ENCODE peak calls at places on chromosomes 7 and 10, in seven cellular contexts. P is skeletal muscle cell; C is D341Med; Q is activated effector memory CD4-positive, alpha-beta T cell treated with anti-CD3 and anti-CD28 coated beads, Interleukin-2, amount 50 U/mL, for 16 hours; X is upper lobe of left lung; G is stimulated activated naive CD4-positive, alpha-beta T cell; B is fibroblast of the conjunctiva. R is an unnamed sample.

GRCh38 chr7:94380264-94380663 is 14.4 kb upstream of the COL1A2 start:
- DNase-seq in P (no peak), C (no peak), Q (no peak), X (no peak), G (no peak), B (no peak), R (no peak)

GRCh38 chr10:29353887-29354561 is 65.2 kb downstream of the LYZL1 start:
- DNase-seq in P (no peak), C (no peak), Q (no peak), X (no peak), G (no peak), B (no peak), R (no peak)

GRCh38 chr7:140898794-140899548 is 25.8 kb downstream of the BRAF start:
- DNase-seq in P (no peak), C (no peak), Q (no peak), X (no peak), G (no peak), B (no peak), R (no peak)

GRCh38 chr7:21221130-21221529 is 206.8 kb upstream of the SP4 start:
- DNase-seq in P (no peak), C (no peak), Q (no peak), X (no peak), G (no peak), B (no peak), R (no peak)

GRCh38 chr7:43364391-43364790 is 218.5 kb upstream of the STK17A start:
- DNase-seq in P (no peak), C (no peak), Q (no peak), X (no peak), G (no peak), B (no peak), R (no peak)

GRCh38 chr10:124072106-124072505 is 21.3 kb downstream of the CHST15 start:
- DNase-seq in P (no peak), C (no peak), Q (no peak), X (no peak), G (no peak), B (no peak), R (no peak)

GRCh38 chr10:71255817-71256660 is 43.7 kb downstream of the UNC5B start:
- DNase-seq in P (peak; percentile 81), C (no peak), Q (no peak), X (peak; percentile 77), G (no peak), B (peak; percentile 82), R (no peak)

GRCh38 chr10:23918839-23919238 is 290.1 kb upstream of the KIAA1217 start:
- DNase-seq in P (no peak), C (no peak), Q (no peak), X (no peak), G (no peak), B (no peak), R (no peak)

GRCh38 chr7:43076606-43077005 is 35.8 kb upstream of the HECW1 start:
- DNase-seq in P (no peak), C (no peak), Q (no peak), X (no peak), G (no peak), B (no peak), R (no peak)

GRCh38 chr10:5043716-5044115 is 40.1 kb upstream of the AKR1C2 start:
- DNase-seq in P (no peak), C (no peak), Q (no peak), X (peak; percentile 90), G (no peak), B (no peak), R (no peak)

GRCh38 chr10:131273476-131273875 is 38.0 kb downstream of the TCERG1L start:
- DNase-seq in P (no peak), C (no peak), Q (no peak), X (no peak), G (no peak), B (no peak), R (no peak)

GRCh38 chr10:97279121-97279815 is 13.2 kb downstream of the ARHGAP19 start:
- DNase-seq in P (no peak), C (no peak), Q (no peak), X (peak; percentile 71), G (no peak), B (peak; percentile 27), R (no peak)

GRCh38 chr10:86899670-86900276 is 57.6 kb downstream of the MMRN2 start:
- DNase-seq in P (no peak), C (peak; percentile 41), Q (no peak), X (peak; percentile 52), G (peak; percentile 28), B (peak; percentile 68), R (no peak)

GRCh38 chr10:100075426-100076220 is 6.0 kb downstream of the CPN1 start:
- DNase-seq in P (no peak), C (no peak), Q (no peak), X (no peak), G (no peak), B (no peak), R (no peak)

GRCh38 chr10:131094406-131095108 is 217.0 kb downstream of the TCERG1L start:
- DNase-seq in P (no peak), C (no peak), Q (no peak), X (no peak), G (no peak), B (no peak), R (no peak)